ENCODE peak calls at places on chromosomes 3 and 15, in nine cellular contexts. S is A549; E is HFFc6; L is CD8-positive, alpha-beta T cell; Z is heart right ventricle; G is BE2C; V is H9; N is B cell; J is tibial artery. R is an unnamed sample.

GRCh38 chr3:414063-414462 is 217.5 kb downstream of the CHL1 start:
- DNase-seq in S (peak; percentile 14), E (no peak), L (no peak), Z (no peak), G (no peak), V (no peak), N (no peak), J (no peak), R (no peak)

GRCh38 chr15:40688932-40689799 is 5.8 kb upstream of the RAD51 start:
- DNase-seq in S (no peak), E (no peak), L (no peak), Z (no peak), G (no peak), V (no peak), N (no peak), J (no peak), R (no peak)

GRCh38 chr3:158912188-158912587 is 110.3 kb downstream of the MFSD1 start:
- DNase-seq in S (peak; percentile 4), E (no peak), L (no peak), Z (no peak), G (no peak), V (peak; percentile 32), N (no peak), J (no peak), R (no peak)

GRCh38 chr3:32304510-32304909 is 66.0 kb downstream of the CMTM8 start:
- DNase-seq in S (no peak), E (no peak), L (no peak), Z (no peak), G (no peak), V (no peak), N (no peak), J (no peak), R (no peak)

GRCh38 chr3:115551091-115551490 is 72.2 kb upstream of the GAP43 start:
- DNase-seq in S (no peak), E (no peak), L (no peak), Z (no peak), G (peak; percentile 57), V (no peak), N (no peak), J (no peak), R (no peak)

GRCh38 chr15:72968531-72968922 is 83.7 kb upstream of the NEO1 start:
- DNase-seq in S (peak; percentile 37), E (no peak), L (no peak), Z (peak; percentile 13), G (no peak), V (no peak), N (no peak), J (no peak), R (no peak)

GRCh38 chr15:82183121-82184031 is 79.2 kb downstream of the EFL1 start:
- DNase-seq in S (no peak), E (peak; percentile 64), L (no peak), Z (no peak), G (no peak), V (no peak), N (no peak), J (no peak), R (no peak)

GRCh38 chr3:150242220-150242938 is 165.7 kb upstream of the TSC22D2 start:
- DNase-seq in S (no peak), E (peak; percentile 45), L (no peak), Z (no peak), G (no peak), V (no peak), N (no peak), J (no peak), R (no peak)

GRCh38 chr3:191774485-191774884 is 313.5 kb downstream of the PYDC2 start:
- DNase-seq in S (peak; percentile 81), E (peak; percentile 88), L (no peak), Z (no peak), G (no peak), V (no peak), N (no peak), J (no peak), R (no peak)

GRCh38 chr3:4038351-4038750 is 239.1 kb downstream of the LRRN1 start:
- DNase-seq in S (no peak), E (no peak), L (no peak), Z (no peak), G (no peak), V (no peak), N (no peak), J (no peak), R (no peak)

GRCh38 chr3:54954516-54954915 is 26.7 kb upstream of the LRTM1 start:
- DNase-seq in S (no peak), E (peak; percentile 18), L (no peak), Z (no peak), G (no peak), V (peak; percentile 48), N (no peak), J (no peak), R (no peak)

GRCh38 chr15:49441816-49442215 is 18.8 kb downstream of the FGF7 start:
- DNase-seq in S (no peak), E (no peak), L (no peak), Z (no peak), G (no peak), V (no peak), N (no peak), J (no peak), R (no peak)

GRCh38 chr15:74365619-74366445 is 1.6 kb downstream of the CYP11A1 start:
- DNase-seq in S (no peak), E (peak; percentile 41), L (no peak), Z (peak; percentile 44), G (no peak), V (peak; percentile 66), N (no peak), J (peak; percentile 66), R (no peak)

GRCh38 chr15:98794754-98795153 is 146.4 kb downstream of the IGF1R start:
- DNase-seq in S (peak; percentile 66), E (no peak), L (no peak), Z (no peak), G (no peak), V (no peak), N (no peak), J (no peak), R (no peak)

GRCh38 chr15:95826831-95827230 is 503.7 kb upstream of the NR2F2 start:
- DNase-seq in S (no peak), E (peak; percentile 6), L (no peak), Z (no peak), G (no peak), V (no peak), N (no peak), J (no peak), R (no peak)

GRCh38 chr3:9914559-9915251 is 2.2 kb upstream of the IL17RC start:
- DNase-seq in S (no peak), E (no peak), L (no peak), Z (no peak), G (peak; percentile 10), V (peak; percentile 73), N (no peak), J (no peak), R (no peak)

GRCh38 chr3:148500791-148501360 is 196.8 kb upstream of the AGTR1 start:
- DNase-seq in S (no peak), E (no peak), L (no peak), Z (no peak), G (no peak), V (no peak), N (no peak), J (no peak), R (no peak)

GRCh38 chr3:94532951-94533350 is 470.1 kb downstream of the NSUN3 start:
- DNase-seq in S (no peak), E (no peak), L (no peak), Z (no peak), G (no peak), V (no peak), N (no peak), J (no peak), R (no peak)

GRCh38 chr3:194306109-194306686 is 44.9 kb downstream of the CPN2 start:
- DNase-seq in S (no peak), E (no peak), L (peak; percentile 65), Z (no peak), G (no peak), V (peak; percentile 34), N (peak; percentile 85), J (peak; percentile 58), R (no peak)

DNA sequence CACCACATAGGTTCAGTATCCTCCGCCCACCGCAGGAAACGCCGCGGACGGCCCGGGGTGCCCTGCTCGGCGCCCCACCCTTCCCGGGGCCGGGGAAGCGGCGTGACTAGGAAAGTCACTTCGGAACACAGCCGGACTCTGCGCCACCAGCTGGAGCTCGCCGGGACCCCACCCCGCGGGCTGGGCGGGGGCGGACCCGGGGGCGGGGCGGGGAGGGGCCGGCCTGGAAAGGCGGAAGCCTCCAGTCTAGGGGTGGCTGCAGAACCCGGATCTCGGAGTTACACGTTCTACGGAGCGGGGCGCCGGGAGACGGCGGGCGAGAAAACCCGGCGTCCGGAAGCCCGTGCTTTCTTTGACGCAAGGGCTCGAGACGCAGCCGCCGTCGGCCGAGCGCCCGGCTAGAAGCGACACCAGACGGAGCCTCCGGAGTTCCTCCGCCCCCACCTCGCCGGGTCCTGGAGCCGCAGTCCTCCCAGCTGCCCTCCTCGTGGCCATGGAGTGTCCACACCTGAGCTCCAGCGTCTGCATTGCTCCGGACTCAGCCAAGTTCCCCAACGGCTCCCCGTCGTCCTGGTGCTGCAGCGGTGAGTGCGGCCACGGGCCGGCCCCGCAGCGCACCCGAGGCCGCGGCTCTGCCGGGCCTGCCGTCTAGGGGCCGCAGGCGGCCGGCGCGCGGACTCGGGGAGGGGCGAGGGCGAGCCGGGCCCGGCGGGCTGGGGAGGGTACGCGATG is at the start of gene USP3:
- DNase-seq in S (peak; percentile 97), E (peak; percentile 90), L (peak; percentile 91), Z (peak; percentile 94), G (peak; percentile 94), V (peak; percentile 94), N (peak; percentile 95), J (peak; percentile 98), R (peak; percentile 98)
- TF ChIP-seq CTCF in S (peak; percentile 30), E (peak; percentile 76), L (no peak), Z (peak; percentile 22), G (no peak), V (peak; percentile 50), N (peak; percentile 41), J (peak; percentile 35), R (peak; percentile 50)

GRCh38 chr3:48609088-48610005 is at the start of gene UQCRC1:
- DNase-seq in S (peak; percentile 92), E (peak; percentile 91), L (peak; percentile 90), Z (peak; percentile 91), G (peak; percentile 89), V (peak; percentile 95), N (peak; percentile 91), J (peak; percentile 94), R (peak; percentile 99)
- TF ChIP-seq CTCF in S (peak; percentile 44), E (peak; percentile 80), L (peak; percentile 78), Z (peak; percentile 59), G (peak; percentile 47), V (peak; percentile 73), N (peak; percentile 81), J (peak; percentile 96), R (peak; percentile 80)

GRCh38 chr3:38843898-38844297 is 27.9 kb upstream of the SCN10A start:
- DNase-seq in S (peak; percentile 46), E (peak; percentile 65), L (no peak), Z (peak; percentile 25), G (no peak), V (no peak), N (no peak), J (no peak), R (no peak)
- TF ChIP-seq CTCF in S (peak; percentile 53), E (peak; percentile 71), L (no peak), Z (peak; percentile 19), G (peak; percentile 39), V (peak; percentile 56), N (no peak), J (peak; percentile 15), R (peak; percentile 66)

DNA sequence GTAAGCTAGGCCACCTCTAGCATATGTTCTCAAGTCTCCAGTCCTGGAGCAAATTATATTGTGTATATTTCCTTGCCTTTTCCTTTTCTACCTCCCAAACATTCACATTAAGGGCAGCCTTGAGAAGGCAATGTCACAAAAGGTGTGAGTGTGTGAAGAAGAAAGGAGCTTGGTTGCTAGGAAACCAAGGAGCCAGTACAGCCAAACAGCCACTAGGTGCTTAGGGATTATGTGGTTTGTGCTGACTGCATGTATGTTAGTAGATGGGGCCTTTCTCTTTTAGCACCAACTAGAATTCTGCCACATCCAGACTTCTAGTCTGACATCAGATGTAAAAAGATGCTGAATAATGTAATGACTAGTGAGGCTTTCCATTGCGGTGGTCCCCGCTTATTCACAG is 118.8 kb upstream of the DAZL start:
- DNase-seq in S (peak; percentile 27), E (peak; percentile 54), L (no peak), Z (no peak), G (no peak), V (peak; percentile 68), N (no peak), J (no peak), R (no peak)
- TF ChIP-seq CTCF in S (no peak), E (peak; percentile 61), L (no peak), Z (no peak), G (no peak), V (peak; percentile 72), N (no peak), J (no peak), R (no peak)